ENCODE peak calls at places on chromosomes 1 and 21, in eight cellular contexts. F is HCT116, J is stomach, W is hepatocyte, G is caudate nucleus, H is upper lobe of right lung, P is left ventricle myocardium inferior, X is HL-60. U is an unnamed sample.

GRCh38 chr1:23417570-23417969 is 7.0 kb downstream of the TCEA3 start:
- DNase-seq in F (no peak), J (peak), W (peak), G (no peak), H (no peak), P (peak), X (no peak), U (no peak)

GRCh38 chr1:54506594-54506993 is 41.4 kb upstream of the ACOT11 start:
- DNase-seq in F (no peak), J (no peak), W (no peak), G (no peak), H (no peak), P (no peak), X (no peak), U (no peak)

GRCh38 chr1:27257155-27257554 is 22.7 kb downstream of the WDTC1 start:
- DNase-seq in F (no peak), J (no peak), W (no peak), G (no peak), H (no peak), P (no peak), X (no peak), U (no peak)

GRCh38 chr1:232445361-232446106 is 184.4 kb downstream of the SIPA1L2 start:
- DNase-seq in F (no peak), J (no peak), W (no peak), G (no peak), H (no peak), P (no peak), X (no peak), U (no peak)

GRCh38 chr1:15089244-15089992 is 64.1 kb upstream of the TMEM51 start:
- DNase-seq in F (no peak), J (peak), W (peak), G (no peak), H (no peak), P (no peak), X (no peak), U (no peak)

GRCh38 chr1:16971330-16972209 is 8.8 kb downstream of the MFAP2 start:
- DNase-seq in F (peak), J (no peak), W (peak), G (no peak), H (no peak), P (no peak), X (no peak), U (no peak)

GRCh38 chr1:169745015-169745861 is 11.4 kb upstream of the SELE start:
- DNase-seq in F (no peak), J (no peak), W (no peak), G (no peak), H (no peak), P (no peak), X (no peak), U (no peak)

GRCh38 chr1:59638172-59638800 is 176.5 kb upstream of the HOOK1 start:
- DNase-seq in F (no peak), J (no peak), W (peak), G (no peak), H (no peak), P (no peak), X (no peak), U (no peak)

GRCh38 chr1:235588916-235589515 is 60.6 kb downstream of the GNG4 start:
- DNase-seq in F (no peak), J (no peak), W (peak), G (no peak), H (peak), P (no peak), X (no peak), U (peak)

GRCh38 chr1:98661544-98662353 is at the start of gene SNX7:
- DNase-seq in F (peak), J (peak), W (peak), G (peak), H (peak), P (peak), X (no peak), U (no peak)

GRCh38 chr21:41684381-41685245 is 82.2 kb downstream of the RIPK4 start:
- DNase-seq in F (no peak), J (peak), W (peak), G (no peak), H (peak), P (no peak), X (no peak), U (no peak)

GRCh38 chr1:7643445-7643844 is 127.7 kb upstream of the VAMP3 start:
- DNase-seq in F (no peak), J (no peak), W (peak), G (no peak), H (no peak), P (no peak), X (no peak), U (no peak)

GRCh38 chr1:32623775-32624174 is 26.6 kb downstream of the ZBTB8OS start:
- DNase-seq in F (no peak), J (no peak), W (no peak), G (no peak), H (no peak), P (no peak), X (no peak), U (no peak)

GRCh38 chr1:201025571-201026002 is 2.1 kb upstream of the KIF21B start:
- DNase-seq in F (no peak), J (no peak), W (no peak), G (no peak), H (no peak), P (no peak), X (no peak), U (no peak)
- H3K27ac ChIP-seq in F (no peak), J (peak), W (no peak), G (peak), H (peak), P (no peak), X (peak), U (no peak)

GRCh38 chr1:165516469-165516868 is 27.3 kb upstream of the LRRC52 start:
- DNase-seq in F (no peak), J (no peak), W (no peak), G (no peak), H (no peak), P (no peak), X (no peak), U (no peak)
- H3K27ac ChIP-seq in F (no peak), J (no peak), W (no peak), G (no peak), H (no peak), P (no peak), X (no peak), U (no peak)

GRCh38 chr1:109880961-109881894 is 29.4 kb upstream of the CSF1 start:
- DNase-seq in F (no peak), J (no peak), W (no peak), G (no peak), H (no peak), P (no peak), X (no peak), U (no peak)
- H3K27ac ChIP-seq in F (no peak), J (peak), W (no peak), G (peak), H (no peak), P (no peak), X (no peak), U (no peak)

DNA sequence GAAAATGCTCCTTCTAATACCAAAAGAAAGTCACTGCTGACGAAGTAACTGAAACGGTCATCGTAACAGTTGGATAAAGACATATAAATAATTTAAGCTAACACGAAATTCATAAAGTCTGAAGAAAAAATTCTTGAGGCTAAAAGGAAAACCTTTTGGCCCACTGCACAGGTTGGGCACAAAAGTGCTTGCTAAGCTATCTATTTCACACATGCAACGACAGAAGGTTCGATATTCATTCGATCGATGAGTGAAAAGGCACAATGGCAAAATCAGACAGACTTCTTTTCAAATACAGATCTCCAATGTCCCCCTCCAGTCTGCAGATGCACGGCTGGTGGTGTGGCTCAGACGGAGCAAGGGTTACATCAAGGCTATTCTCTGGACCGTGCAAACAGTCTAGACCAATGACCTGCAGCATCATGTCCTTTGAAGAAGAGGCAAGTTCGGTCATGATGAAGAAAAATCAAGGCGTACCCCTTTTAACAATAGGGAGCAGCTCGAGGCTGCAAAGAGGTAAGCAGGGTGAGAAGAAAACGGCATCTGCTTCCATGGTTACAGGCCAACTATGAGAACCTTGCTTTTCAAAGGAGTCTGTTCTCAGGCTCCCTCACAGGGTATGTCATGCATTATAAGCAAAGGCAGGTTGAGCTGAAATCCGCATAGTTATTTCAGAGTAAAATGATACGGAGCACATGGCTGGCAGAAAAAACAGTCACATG is 579.6 kb downstream of the USP25 start:
- DNase-seq in F (no peak), J (no peak), W (no peak), G (no peak), H (no peak), P (no peak), X (no peak), U (no peak)
- H3K27ac ChIP-seq in F (no peak), J (no peak), W (no peak), G (peak), H (no peak), P (peak), X (no peak), U (no peak)

GRCh38 chr21:31444061-31444460 is 100.0 kb upstream of the TIAM1 start:
- DNase-seq in F (no peak), J (no peak), W (peak), G (no peak), H (no peak), P (peak), X (no peak), U (no peak)
- H3K27ac ChIP-seq in F (no peak), J (no peak), W (no peak), G (no peak), H (no peak), P (peak), X (no peak), U (no peak)

GRCh38 chr1:51313961-51314777 is 16.2 kb downstream of the TTC39A start:
- DNase-seq in F (no peak), J (no peak), W (peak), G (no peak), H (peak), P (no peak), X (no peak), U (peak)
- H3K27ac ChIP-seq in F (peak), J (peak), W (peak), G (no peak), H (peak), P (no peak), X (no peak), U (peak)

GRCh38 chr21:38439957-38440356 is 58.3 kb downstream of the ERG start:
- DNase-seq in F (no peak), J (no peak), W (no peak), G (no peak), H (peak), P (no peak), X (peak), U (no peak)

GRCh38 chr21:38439336-38439900 is 58.9 kb downstream of the ERG start:
- DNase-seq in F (no peak), J (no peak), W (no peak), G (no peak), H (no peak), P (no peak), X (no peak), U (no peak)

GRCh38 chr21:38440746-38441145 is 57.5 kb downstream of the ERG start:
- DNase-seq in F (no peak), J (no peak), W (peak), G (no peak), H (no peak), P (no peak), X (peak), U (peak)

GRCh38 chr21:38441153-38441552 is 57.1 kb downstream of the ERG start:
- DNase-seq in F (no peak), J (no peak), W (no peak), G (no peak), H (no peak), P (no peak), X (no peak), U (no peak)

DNA sequence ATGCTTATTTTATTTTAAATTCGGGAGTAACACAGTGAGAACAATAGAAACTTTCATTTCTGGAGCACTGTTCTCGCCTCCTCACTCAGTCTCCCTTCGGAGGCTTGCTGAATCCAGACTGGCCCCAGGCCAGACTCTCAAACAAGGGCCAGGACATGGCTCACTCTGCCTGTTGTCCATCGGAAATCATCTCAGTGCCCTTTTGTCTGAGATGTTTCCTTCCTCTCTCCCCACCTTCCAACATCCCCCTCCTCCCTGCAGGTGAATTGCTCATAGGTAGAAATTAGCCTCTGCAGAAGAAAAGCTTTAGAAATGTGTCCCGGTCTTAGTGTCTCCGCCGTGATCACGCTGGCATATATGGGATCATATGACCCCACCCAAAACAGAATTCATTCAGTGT is 55.2 kb downstream of the ERG start:
- DNase-seq in F (no peak), J (no peak), W (no peak), G (no peak), H (no peak), P (no peak), X (no peak), U (no peak)
- H3K27ac ChIP-seq in F (no peak), J (no peak), W (no peak), G (no peak), H (no peak), P (peak), X (no peak), U (no peak)

DNA sequence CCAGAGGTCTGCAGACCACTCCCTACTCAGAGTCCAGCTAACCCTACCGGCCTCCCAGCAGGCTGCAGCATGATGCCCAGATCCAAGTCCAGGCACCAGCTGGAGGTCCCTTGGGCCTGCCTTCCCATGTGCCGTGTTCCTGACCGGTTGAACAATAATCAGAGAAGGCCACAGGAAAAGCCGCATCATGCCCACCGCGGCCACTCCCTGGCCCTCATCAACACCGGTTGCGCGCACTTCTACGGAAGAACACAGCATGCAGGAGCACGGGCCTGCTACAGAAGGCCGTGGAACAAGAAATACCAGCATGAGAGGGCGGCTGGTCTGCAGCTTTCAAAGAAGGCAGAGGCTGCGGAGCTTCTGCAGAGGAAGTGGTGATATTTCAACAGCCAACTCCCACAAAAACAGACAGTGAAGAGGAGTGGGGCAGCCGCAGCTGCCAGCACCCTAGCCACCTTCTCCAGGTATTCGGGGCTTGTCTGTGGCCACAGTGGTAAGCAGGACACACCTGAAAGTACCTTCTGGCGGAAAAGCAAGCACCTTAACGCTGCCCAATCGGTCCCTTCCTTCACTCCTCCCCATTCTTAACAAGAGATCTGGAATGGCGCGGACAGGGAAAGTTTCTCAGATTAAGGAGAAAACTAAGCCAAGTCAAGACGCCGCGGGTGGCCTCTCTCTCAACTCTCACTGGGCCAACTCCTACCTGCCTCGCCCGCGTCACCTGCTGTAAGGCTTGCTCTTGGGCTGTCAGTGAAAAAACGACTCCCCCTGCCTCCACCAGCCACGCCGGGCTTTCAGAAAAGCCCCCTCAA is 1.5 kb downstream of the PGBD5 start:
- DNase-seq in F (no peak), J (no peak), W (peak), G (no peak), H (no peak), P (no peak), X (peak), U (peak)
- H3K27ac ChIP-seq in F (no peak), J (no peak), W (no peak), G (no peak), H (no peak), P (no peak), X (no peak), U (no peak)

GRCh38 chr1:215003686-215004085 is 78.9 kb upstream of the KCNK2 start:
- DNase-seq in F (no peak), J (no peak), W (no peak), G (no peak), H (no peak), P (no peak), X (no peak), U (no peak)

GRCh38 chr1:215004121-215004837 is 78.3 kb upstream of the KCNK2 start:
- DNase-seq in F (no peak), J (no peak), W (peak), G (no peak), H (no peak), P (no peak), X (no peak), U (no peak)

GRCh38 chr1:215002471-215002870 is 80.1 kb upstream of the KCNK2 start:
- DNase-seq in F (no peak), J (no peak), W (no peak), G (no peak), H (no peak), P (no peak), X (no peak), U (no peak)

GRCh38 chr1:215005078-215005477 is 77.5 kb upstream of the KCNK2 start:
- DNase-seq in F (no peak), J (peak), W (peak), G (no peak), H (no peak), P (no peak), X (no peak), U (no peak)

GRCh38 chr1:215001419-215002021 is 81.0 kb upstream of the KCNK2 start:
- DNase-seq in F (no peak), J (no peak), W (no peak), G (no peak), H (no peak), P (no peak), X (no peak), U (peak)
- H3K27ac ChIP-seq in F (no peak), J (no peak), W (no peak), G (no peak), H (no peak), P (no peak), X (no peak), U (peak)

DNA sequence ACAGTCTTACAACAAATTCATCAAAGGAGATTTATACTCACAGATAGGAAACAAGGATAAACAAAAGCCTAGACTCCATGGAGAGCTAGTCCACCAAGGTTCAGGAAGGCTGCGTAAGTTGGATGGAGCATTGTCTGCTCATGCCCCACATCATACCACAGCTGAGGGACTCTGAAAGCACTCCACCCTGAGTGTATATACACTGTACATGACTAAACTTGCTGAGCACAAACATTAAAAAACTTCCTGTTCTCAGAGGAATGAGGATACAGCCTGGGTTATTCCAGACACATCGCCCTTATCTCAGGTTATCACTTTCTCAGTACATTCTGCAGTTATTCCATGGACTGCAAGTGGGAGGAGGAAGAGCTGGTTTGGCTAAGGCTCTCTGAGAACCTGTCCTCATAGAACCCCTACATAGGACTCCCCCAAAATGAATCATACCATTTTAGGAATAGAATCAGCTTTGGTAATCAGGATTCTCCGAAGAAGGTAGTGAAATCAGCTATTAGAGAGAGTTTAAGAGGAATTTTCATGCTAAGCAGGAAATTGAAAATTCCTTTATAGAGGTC is 58.0 kb upstream of the PRMT6 start:
- DNase-seq in F (no peak), J (no peak), W (peak), G (no peak), H (no peak), P (no peak), X (no peak), U (peak)
- H3K27ac ChIP-seq in F (no peak), J (no peak), W (no peak), G (no peak), H (no peak), P (no peak), X (no peak), U (peak)